ENCODE peak calls at places on chromosomes 6 and 20, in four cellular contexts. S is fibroblast of lung, C is foreskin fibroblast, Z is GM12865. Y is an unnamed sample.

GRCh38 chr6:30816791-30817739 is 67.3 kb upstream of the DDR1 start:
- DNase-seq in C (no peak), Z (peak; percentile 81), S (no peak), Y (no peak)

GRCh38 chr20:60080401-60080800 is 122.2 kb downstream of the CDH26 start:
- DNase-seq in S (no peak), C (no peak), Z (no peak), Y (no peak)

GRCh38 chr20:37347891-37348642 is 2.1 kb downstream of the SRC start:
- DNase-seq in S (no peak), C (no peak), Z (no peak), Y (no peak)

GRCh38 chr20:48659888-48660287 is 167.9 kb downstream of the PREX1 start:
- DNase-seq in Z (no peak), C (peak; percentile 60), S (no peak), Y (no peak)

GRCh38 chr6:64376394-64376793 is 740.8 kb downstream of the PHF3 start:
- DNase-seq in S (no peak), C (no peak), Z (no peak), Y (no peak)

GRCh38 chr6:135940783-135941182 is 89.3 kb downstream of the PDE7B start:
- DNase-seq in S (no peak), C (no peak), Z (no peak), Y (no peak)

GRCh38 chr6:105536961-105537360 is 134.1 kb upstream of the PREP start:
- DNase-seq in C (no peak), Z (no peak), S (no peak), Y (no peak)

GRCh38 chr6:26199057-26199772 is 112.0 kb downstream of the HFE start:
- DNase-seq in Z (peak; percentile 97), S (peak; percentile 99), C (peak; percentile 92), Y (peak; percentile 75)

GRCh38 chr20:39855056-39855455 is 834.0 kb downstream of the MAFB start:
- DNase-seq in S (no peak), C (no peak), Z (no peak), Y (no peak)

GRCh38 chr20:38601216-38602184 is at the start of gene ARHGAP40:
- DNase-seq in Z (peak; percentile 18), C (peak; percentile 30), S (no peak), Y (peak; percentile 49)

DNA sequence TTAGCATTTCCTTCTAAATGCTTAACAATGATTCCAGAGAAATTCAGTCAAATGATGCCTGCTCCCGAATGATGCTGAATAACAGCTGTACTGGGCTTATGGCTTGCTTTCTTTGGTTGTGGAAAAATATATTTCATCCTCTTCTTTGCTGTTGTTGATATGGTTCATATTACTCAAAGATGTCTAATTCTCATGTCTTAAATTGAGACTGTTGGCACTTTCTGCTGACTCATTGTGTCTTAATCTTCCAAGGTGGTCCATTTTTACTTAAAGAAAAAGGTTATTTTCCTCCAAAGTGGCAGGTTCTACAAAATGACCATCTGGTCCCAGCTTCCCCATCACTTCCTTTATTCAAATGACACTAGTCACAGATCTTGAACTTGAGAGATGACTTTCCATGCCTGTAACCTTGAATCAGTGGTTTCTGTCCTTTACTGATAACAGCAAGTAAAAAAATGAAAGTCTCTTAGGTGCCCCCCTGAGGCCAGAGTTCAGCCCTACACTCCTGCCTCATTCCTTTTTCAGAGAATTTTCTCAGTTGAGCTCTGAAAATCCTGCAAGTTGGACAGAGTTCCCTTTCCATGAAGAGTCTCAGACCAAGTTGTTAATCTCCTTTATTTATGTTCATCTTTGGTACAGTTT is 6.9 kb downstream of the SNAP25 start:
- DNase-seq in C (peak; percentile 41), S (peak; percentile 19), Z (peak; percentile 20), Y (peak; percentile 10)
- TF ChIP-seq CTCF in C (peak; percentile 28), S (peak; percentile 13), Z (no peak), Y (peak; percentile 39)

GRCh38 chr6:98973571-98973970 is 25.8 kb upstream of the FBXL4 start:
- DNase-seq in S (no peak), Z (no peak), C (no peak), Y (no peak)
- TF ChIP-seq CTCF in S (no peak), Z (no peak), C (no peak), Y (no peak)

DNA sequence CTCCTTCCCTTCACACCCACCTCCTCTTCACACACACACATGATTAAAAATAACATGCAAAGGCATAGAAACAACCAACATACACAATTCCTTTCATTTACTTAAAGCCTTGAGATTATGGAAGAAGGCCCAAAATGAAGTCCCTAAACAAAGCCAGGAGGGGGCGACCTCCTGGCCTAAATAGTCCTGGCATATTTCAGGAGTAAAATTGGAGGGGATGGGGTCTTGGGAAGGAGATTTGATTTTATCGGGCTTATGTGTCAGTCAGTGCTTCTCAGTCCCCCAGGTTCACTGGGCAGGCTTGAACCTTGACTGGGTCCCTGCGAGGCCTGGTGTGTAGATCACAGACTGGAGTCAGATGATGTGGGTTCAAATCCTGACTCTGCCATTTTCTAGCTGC is 266.4 kb downstream of the SAMD5 start:
- DNase-seq in Z (no peak), S (no peak), C (no peak), Y (no peak)
- TF ChIP-seq CTCF in Z (peak; percentile 14), S (no peak), C (no peak), Y (no peak)

DNA sequence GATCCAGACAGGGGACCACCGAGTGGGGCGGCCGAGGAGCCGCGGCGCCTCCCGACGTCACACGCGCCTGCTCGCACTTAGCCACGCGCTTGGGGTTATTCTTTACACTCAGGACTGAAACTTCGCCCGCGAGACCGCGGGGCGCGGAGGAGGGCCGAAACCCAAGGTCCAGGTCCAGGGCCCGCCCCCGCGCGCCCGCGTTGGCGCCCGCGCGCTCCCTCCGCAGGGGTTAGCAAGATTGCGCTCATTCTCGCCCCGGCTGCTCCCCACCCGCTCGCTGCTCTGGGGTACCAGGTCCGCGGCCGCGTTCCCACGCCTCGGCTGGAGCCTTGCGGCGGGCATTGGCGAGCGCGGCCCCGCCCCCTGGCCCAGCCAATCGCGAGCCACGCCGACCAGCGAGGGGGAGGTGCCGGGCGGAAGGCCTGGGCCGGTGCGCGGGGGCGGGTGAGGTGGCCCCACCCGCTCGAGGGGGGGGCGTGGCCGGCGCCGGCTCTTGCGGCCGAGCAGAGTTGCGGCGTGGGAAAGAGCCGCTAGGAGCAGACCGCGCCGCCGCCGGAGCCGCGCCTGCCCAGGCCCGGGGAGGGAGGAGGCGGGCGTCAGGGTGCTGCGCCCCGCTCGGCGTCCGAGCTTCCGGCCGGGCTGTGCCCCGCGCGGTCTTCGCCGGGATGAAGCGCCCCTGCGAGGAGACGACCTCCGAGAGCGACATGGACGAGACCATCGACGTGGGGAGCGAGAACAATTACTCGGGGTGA is at the start of gene HEY2:
- DNase-seq in S (peak; percentile 78), C (peak; percentile 96), Z (peak; percentile 91), Y (peak; percentile 97)
- TF ChIP-seq CTCF in S (no peak), C (no peak), Z (no peak), Y (no peak)

GRCh38 chr20:25340380-25340779 is 50.3 kb downstream of the ABHD12 start:
- DNase-seq in C (no peak), Z (no peak), S (no peak), Y (no peak)

GRCh38 chr20:25338112-25339023 is 52.3 kb downstream of the ABHD12 start:
- DNase-seq in S (no peak), Z (no peak), C (no peak), Y (no peak)

GRCh38 chr20:25339608-25340007 is 51.0 kb downstream of the ABHD12 start:
- DNase-seq in S (no peak), Z (no peak), C (no peak), Y (no peak)

GRCh38 chr20:25341716-25342680 is 48.6 kb downstream of the ABHD12 start:
- DNase-seq in S (no peak), Z (peak; percentile 22), C (peak; percentile 29), Y (no peak)

GRCh38 chr20:25336561-25337422 is 53.8 kb downstream of the ABHD12 start:
- DNase-seq in Z (no peak), S (peak; percentile 56), C (peak; percentile 49), Y (no peak)
- TF ChIP-seq CTCF in Z (no peak), S (peak; percentile 56), C (peak; percentile 38), Y (no peak)

GRCh38 chr6:5958948-5959347 is 47.8 kb downstream of the NRN1 start:
- DNase-seq in C (no peak), Z (no peak), S (no peak), Y (no peak)

GRCh38 chr6:5960456-5960855 is 46.3 kb downstream of the NRN1 start:
- DNase-seq in S (no peak), Z (no peak), C (no peak), Y (no peak)

GRCh38 chr6:5961836-5962235 is 44.9 kb downstream of the NRN1 start:
- DNase-seq in C (no peak), S (no peak), Z (no peak), Y (no peak)

GRCh38 chr6:5962794-5963193 is 43.9 kb downstream of the NRN1 start:
- DNase-seq in Z (no peak), C (no peak), S (no peak), Y (no peak)

DNA sequence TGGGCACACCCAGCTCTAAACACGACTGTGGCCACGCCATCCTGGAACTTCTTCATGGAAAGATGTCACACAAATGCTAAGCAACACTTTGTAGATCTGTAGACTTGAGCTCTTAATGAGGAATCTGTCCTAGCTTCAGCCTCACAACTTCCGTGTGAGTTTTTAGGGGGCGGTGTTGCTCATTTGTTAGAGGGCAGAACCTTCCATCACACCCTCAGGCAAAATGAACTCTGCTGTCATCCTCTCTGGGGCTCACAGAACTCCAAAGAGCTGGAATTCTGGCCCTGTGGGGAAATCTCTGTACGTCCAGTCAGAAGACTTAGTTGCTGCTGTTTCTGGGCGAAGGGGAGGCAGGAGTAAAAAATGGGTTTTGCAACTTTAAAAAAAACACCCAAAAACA is 49.8 kb downstream of the NRN1 start:
- DNase-seq in Z (no peak), S (no peak), C (no peak), Y (no peak)
- TF ChIP-seq CTCF in Z (no peak), S (no peak), C (no peak), Y (no peak)

GRCh38 chr6:15946701-15947390 is 182.0 kb upstream of the MYLIP start:
- DNase-seq in S (no peak), Z (no peak), C (no peak), Y (no peak)
- TF ChIP-seq CTCF in S (no peak), Z (no peak), C (no peak), Y (no peak)

DNA sequence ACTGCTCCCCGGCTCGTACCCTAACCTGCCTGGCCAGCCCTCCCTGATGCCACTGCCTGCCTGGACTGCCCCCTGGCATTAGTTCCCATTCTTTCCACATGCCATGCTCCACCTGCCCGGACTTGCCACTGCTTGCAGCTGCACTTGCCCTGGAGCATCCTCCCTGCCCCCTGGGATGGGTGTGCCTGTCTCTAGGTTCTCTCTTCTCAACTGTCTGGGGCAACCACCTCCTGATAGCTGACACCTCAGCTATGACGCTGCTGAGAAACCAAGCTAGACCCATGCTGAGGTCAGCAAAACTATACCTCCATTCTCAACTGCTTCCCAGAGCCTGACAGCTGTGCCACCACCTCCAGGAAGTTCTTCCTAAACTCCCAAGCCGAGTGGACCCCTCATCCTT is 72.1 kb downstream of the PERP start:
- DNase-seq in C (no peak), Z (no peak), S (no peak), Y (no peak)
- TF ChIP-seq CTCF in C (no peak), Z (no peak), S (no peak), Y (no peak)

GRCh38 chr20:3040086-3040485 is 3.3 kb upstream of the GNRH2 start:
- DNase-seq in S (no peak), C (no peak), Z (no peak), Y (no peak)

GRCh38 chr20:3044336-3044965 is 1.0 kb downstream of the GNRH2 start:
- DNase-seq in Z (no peak), S (no peak), C (no peak), Y (no peak)

GRCh38 chr20:3043381-3043780 is at the start of gene GNRH2:
- DNase-seq in S (no peak), C (no peak), Z (no peak), Y (no peak)

GRCh38 chr20:3041818-3042504 is 1.5 kb upstream of the GNRH2 start:
- DNase-seq in S (peak; percentile 61), Z (no peak), C (peak; percentile 50), Y (peak; percentile 18)

GRCh38 chr20:3042621-3043020 is 801 bp upstream of the GNRH2 start:
- DNase-seq in Z (no peak), C (no peak), S (peak; percentile 85), Y (peak; percentile 28)
- TF ChIP-seq CTCF in Z (no peak), C (no peak), S (no peak), Y (no peak)